ENCODE peak calls at places on chromosome 21, in seven cellular contexts. One of them, this sample, is unnamed.

GRCh38 chr21:37047079-37047478 is 25.8 kb downstream of the PIGP start:
- DNase-seq in fibroblast of lung: no peak
- DNase-seq in Calu3: peak; percentile 36
- DNase-seq in cardiac muscle cell: no peak
- DNase-seq in progenitor cell of endocrine pancreas: no peak
- DNase-seq in astrocyte of the spinal cord: no peak
- DNase-seq in IMR-90: no peak
- DNase-seq in this sample: no peak

GRCh38 chr21:40466893-40467483 is 380.0 kb downstream of the DSCAM start:
- DNase-seq in IMR-90: no peak
- DNase-seq in Calu3: no peak
- DNase-seq in astrocyte of the spinal cord: peak; percentile 39
- DNase-seq in fibroblast of lung: peak; percentile 13
- DNase-seq in progenitor cell of endocrine pancreas: no peak
- DNase-seq in cardiac muscle cell: no peak
- DNase-seq in this sample: no peak

GRCh38 chr21:41213081-41213480 is 45.1 kb downstream of the BACE2 start:
- DNase-seq in progenitor cell of endocrine pancreas: no peak
- DNase-seq in IMR-90: no peak
- DNase-seq in astrocyte of the spinal cord: no peak
- DNase-seq in Calu3: no peak
- DNase-seq in fibroblast of lung: no peak
- DNase-seq in cardiac muscle cell: no peak
- DNase-seq in this sample: no peak

GRCh38 chr21:32520885-32521735 is 64.2 kb downstream of the TCP10L start:
- DNase-seq in Calu3: peak; percentile 35
- DNase-seq in cardiac muscle cell: peak; percentile 98
- DNase-seq in progenitor cell of endocrine pancreas: no peak
- DNase-seq in fibroblast of lung: peak; percentile 96
- DNase-seq in IMR-90: peak; percentile 97
- DNase-seq in astrocyte of the spinal cord: peak; percentile 91
- DNase-seq in this sample: no peak

GRCh38 chr21:36747815-36748381 is 49.0 kb downstream of the SIM2 start:
- DNase-seq in fibroblast of lung: peak; percentile 35
- DNase-seq in Calu3: peak; percentile 75
- DNase-seq in cardiac muscle cell: peak; percentile 51
- DNase-seq in astrocyte of the spinal cord: no peak
- DNase-seq in progenitor cell of endocrine pancreas: peak; percentile 85
- DNase-seq in IMR-90: peak; percentile 34
- DNase-seq in this sample: no peak

GRCh38 chr21:14603202-14603601 is 57.1 kb upstream of the SAMSN1 start:
- DNase-seq in IMR-90: peak; percentile 13
- DNase-seq in cardiac muscle cell: peak; percentile 73
- DNase-seq in progenitor cell of endocrine pancreas: no peak
- DNase-seq in astrocyte of the spinal cord: peak; percentile 90
- DNase-seq in fibroblast of lung: peak; percentile 60
- DNase-seq in Calu3: no peak
- DNase-seq in this sample: no peak

GRCh38 chr21:32329331-32329730 is 30.7 kb downstream of the MRAP start:
- DNase-seq in astrocyte of the spinal cord: peak; percentile 46
- DNase-seq in progenitor cell of endocrine pancreas: no peak
- DNase-seq in IMR-90: peak; percentile 53
- DNase-seq in cardiac muscle cell: peak; percentile 18
- DNase-seq in fibroblast of lung: peak; percentile 92
- DNase-seq in Calu3: no peak
- DNase-seq in this sample: no peak

GRCh38 chr21:22791986-22792560 is 1793.9 kb downstream of the NCAM2 start:
- DNase-seq in fibroblast of lung: peak; percentile 24
- DNase-seq in cardiac muscle cell: peak; percentile 62
- DNase-seq in progenitor cell of endocrine pancreas: no peak
- DNase-seq in Calu3: peak; percentile 2
- DNase-seq in astrocyte of the spinal cord: peak; percentile 64
- DNase-seq in IMR-90: peak; percentile 38
- DNase-seq in this sample: no peak

GRCh38 chr21:41713495-41714281 is 53.2 kb downstream of the RIPK4 start:
- DNase-seq in progenitor cell of endocrine pancreas: no peak
- DNase-seq in cardiac muscle cell: no peak
- DNase-seq in IMR-90: no peak
- DNase-seq in fibroblast of lung: no peak
- DNase-seq in Calu3: no peak
- DNase-seq in astrocyte of the spinal cord: no peak
- DNase-seq in this sample: no peak

GRCh38 chr21:26732442-26733221 is 112.6 kb downstream of the ADAMTS1 start:
- DNase-seq in progenitor cell of endocrine pancreas: peak; percentile 34
- DNase-seq in cardiac muscle cell: peak; percentile 72
- DNase-seq in IMR-90: peak; percentile 57
- DNase-seq in fibroblast of lung: peak; percentile 40
- DNase-seq in Calu3: peak; percentile 44
- DNase-seq in astrocyte of the spinal cord: peak; percentile 55
- DNase-seq in this sample: no peak

GRCh38 chr21:41622831-41623548 is 115.0 kb upstream of the TMPRSS2 start:
- DNase-seq in fibroblast of lung: peak; percentile 61
- DNase-seq in IMR-90: peak; percentile 53
- DNase-seq in Calu3: no peak
- DNase-seq in astrocyte of the spinal cord: peak; percentile 32
- DNase-seq in cardiac muscle cell: no peak
- DNase-seq in progenitor cell of endocrine pancreas: no peak
- DNase-seq in this sample: no peak

GRCh38 chr21:36694041-36694515 is 4.8 kb upstream of the SIM2 start:
- DNase-seq in progenitor cell of endocrine pancreas: no peak
- DNase-seq in fibroblast of lung: peak; percentile 36
- DNase-seq in astrocyte of the spinal cord: no peak
- DNase-seq in IMR-90: peak; percentile 65
- DNase-seq in cardiac muscle cell: no peak
- DNase-seq in Calu3: no peak
- DNase-seq in this sample: no peak

GRCh38 chr21:46006547-46007497 is 25.3 kb downstream of the COL6A1 start:
- DNase-seq in progenitor cell of endocrine pancreas: no peak
- DNase-seq in fibroblast of lung: no peak
- DNase-seq in astrocyte of the spinal cord: no peak
- DNase-seq in IMR-90: no peak
- DNase-seq in Calu3: no peak
- DNase-seq in cardiac muscle cell: no peak
- DNase-seq in this sample: peak; percentile 90

GRCh38 chr21:34369741-34370140 is 5.6 kb upstream of the SMIM11 start:
- DNase-seq in Calu3: no peak
- DNase-seq in astrocyte of the spinal cord: no peak
- DNase-seq in fibroblast of lung: no peak
- DNase-seq in cardiac muscle cell: no peak
- DNase-seq in progenitor cell of endocrine pancreas: no peak
- DNase-seq in IMR-90: no peak
- DNase-seq in this sample: no peak

GRCh38 chr21:44416193-44416592 is 39.1 kb upstream of the LRRC3 start:
- DNase-seq in Calu3: no peak
- DNase-seq in astrocyte of the spinal cord: no peak
- DNase-seq in IMR-90: no peak
- DNase-seq in progenitor cell of endocrine pancreas: no peak
- DNase-seq in fibroblast of lung: no peak
- DNase-seq in cardiac muscle cell: no peak
- DNase-seq in this sample: peak; percentile 72

GRCh38 chr21:31714741-31715365 is 17.1 kb downstream of the SCAF4 start:
- DNase-seq in fibroblast of lung: no peak
- DNase-seq in IMR-90: no peak
- DNase-seq in progenitor cell of endocrine pancreas: no peak
- DNase-seq in cardiac muscle cell: no peak
- DNase-seq in astrocyte of the spinal cord: no peak
- DNase-seq in Calu3: no peak
- DNase-seq in this sample: no peak

GRCh38 chr21:34192646-34193285 is 119.4 kb downstream of the MRPS6 start:
- DNase-seq in astrocyte of the spinal cord: no peak
- DNase-seq in fibroblast of lung: no peak
- DNase-seq in cardiac muscle cell: no peak
- DNase-seq in Calu3: no peak
- DNase-seq in progenitor cell of endocrine pancreas: no peak
- DNase-seq in IMR-90: no peak
- DNase-seq in this sample: no peak

GRCh38 chr21:44390886-44391285 is 37.5 kb downstream of the TRPM2 start:
- DNase-seq in fibroblast of lung: no peak
- DNase-seq in cardiac muscle cell: no peak
- DNase-seq in IMR-90: no peak
- DNase-seq in Calu3: no peak
- DNase-seq in astrocyte of the spinal cord: no peak
- DNase-seq in progenitor cell of endocrine pancreas: no peak
- DNase-seq in this sample: peak; percentile 44

GRCh38 chr21:18522181-18522771 is 118.7 kb upstream of the TMPRSS15 start:
- DNase-seq in IMR-90: no peak
- DNase-seq in progenitor cell of endocrine pancreas: no peak
- DNase-seq in Calu3: no peak
- DNase-seq in astrocyte of the spinal cord: peak; percentile 54
- DNase-seq in fibroblast of lung: peak; percentile 17
- DNase-seq in cardiac muscle cell: no peak
- DNase-seq in this sample: no peak

GRCh38 chr21:17732306-17732705 is 86.8 kb downstream of the C21orf91 start:
- DNase-seq in Calu3: no peak
- DNase-seq in cardiac muscle cell: no peak
- DNase-seq in astrocyte of the spinal cord: peak; percentile 67
- DNase-seq in progenitor cell of endocrine pancreas: no peak
- DNase-seq in IMR-90: peak; percentile 5
- DNase-seq in fibroblast of lung: peak; percentile 30
- DNase-seq in this sample: no peak

GRCh38 chr21:45412491-45412890 is 7.5 kb downstream of the COL18A1 start:
- DNase-seq in fibroblast of lung: no peak
- DNase-seq in IMR-90: no peak
- DNase-seq in cardiac muscle cell: no peak
- DNase-seq in Calu3: no peak
- DNase-seq in astrocyte of the spinal cord: no peak
- DNase-seq in progenitor cell of endocrine pancreas: no peak
- DNase-seq in this sample: no peak

GRCh38 chr21:41780337-41781046 is 13.6 kb upstream of the RIPK4 start:
- DNase-seq in cardiac muscle cell: no peak
- DNase-seq in IMR-90: no peak
- DNase-seq in progenitor cell of endocrine pancreas: no peak
- DNase-seq in astrocyte of the spinal cord: no peak
- DNase-seq in Calu3: no peak
- DNase-seq in fibroblast of lung: no peak
- DNase-seq in this sample: no peak

GRCh38 chr21:28537371-28538079 is 455.2 kb downstream of the LTN1 start:
- DNase-seq in IMR-90: peak; percentile 100
- DNase-seq in astrocyte of the spinal cord: peak; percentile 94
- DNase-seq in cardiac muscle cell: no peak
- DNase-seq in fibroblast of lung: peak; percentile 98
- DNase-seq in progenitor cell of endocrine pancreas: no peak
- DNase-seq in Calu3: no peak
- DNase-seq in this sample: no peak

GRCh38 chr21:45224189-45224938 is 63.3 kb downstream of the POFUT2 start:
- DNase-seq in Calu3: no peak
- DNase-seq in progenitor cell of endocrine pancreas: no peak
- DNase-seq in IMR-90: peak; percentile 52
- DNase-seq in cardiac muscle cell: no peak
- DNase-seq in astrocyte of the spinal cord: no peak
- DNase-seq in fibroblast of lung: peak; percentile 17
- DNase-seq in this sample: peak; percentile 84

GRCh38 chr21:20445971-20446370 is 552.2 kb upstream of the NCAM2 start:
- DNase-seq in Calu3: no peak
- DNase-seq in fibroblast of lung: no peak
- DNase-seq in IMR-90: no peak
- DNase-seq in astrocyte of the spinal cord: no peak
- DNase-seq in cardiac muscle cell: no peak
- DNase-seq in progenitor cell of endocrine pancreas: no peak
- DNase-seq in this sample: no peak

GRCh38 chr21:20443558-20444155 is 554.6 kb upstream of the NCAM2 start:
- DNase-seq in Calu3: no peak
- DNase-seq in IMR-90: no peak
- DNase-seq in progenitor cell of endocrine pancreas: no peak
- DNase-seq in cardiac muscle cell: no peak
- DNase-seq in fibroblast of lung: no peak
- DNase-seq in astrocyte of the spinal cord: no peak
- DNase-seq in this sample: no peak
- TF ChIP-seq CTCF in Calu3: no peak
- TF ChIP-seq CTCF in IMR-90: no peak
- TF ChIP-seq CTCF in progenitor cell of endocrine pancreas: peak; percentile 86
- TF ChIP-seq CTCF in cardiac muscle cell: no peak
- TF ChIP-seq CTCF in fibroblast of lung: peak; percentile 15
- TF ChIP-seq CTCF in astrocyte of the spinal cord: peak; percentile 14
- TF ChIP-seq CTCF in this sample: peak; percentile 84

DNA sequence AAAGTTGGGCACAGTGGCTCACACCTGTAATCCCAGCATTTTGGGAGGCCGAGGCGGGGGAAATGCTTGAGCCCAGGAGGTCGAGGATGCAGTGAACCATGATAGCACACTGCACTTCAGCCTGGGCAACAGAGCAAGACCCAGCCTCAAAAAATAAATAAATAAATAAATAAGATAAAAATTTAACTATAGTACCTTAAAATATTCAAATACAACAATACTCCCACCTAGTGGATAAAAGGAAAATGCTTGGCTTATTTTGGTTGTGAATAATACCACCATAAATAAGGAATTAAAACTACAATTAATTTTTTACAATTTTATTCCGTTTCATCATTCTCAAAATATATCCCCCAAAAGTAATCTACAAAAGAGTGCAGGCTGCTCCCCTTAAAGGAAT is 8.1 kb downstream of the PSMG1 start:
- DNase-seq in Calu3: no peak
- DNase-seq in progenitor cell of endocrine pancreas: no peak
- DNase-seq in IMR-90: peak; percentile 40
- DNase-seq in cardiac muscle cell: peak; percentile 36
- DNase-seq in fibroblast of lung: no peak
- DNase-seq in astrocyte of the spinal cord: peak; percentile 45
- DNase-seq in this sample: no peak
- TF ChIP-seq CTCF in Calu3: peak; percentile 30
- TF ChIP-seq CTCF in progenitor cell of endocrine pancreas: peak; percentile 64
- TF ChIP-seq CTCF in IMR-90: peak; percentile 59
- TF ChIP-seq CTCF in cardiac muscle cell: peak; percentile 42
- TF ChIP-seq CTCF in fibroblast of lung: peak; percentile 47
- TF ChIP-seq CTCF in astrocyte of the spinal cord: peak; percentile 43
- TF ChIP-seq CTCF in this sample: peak; percentile 86

DNA sequence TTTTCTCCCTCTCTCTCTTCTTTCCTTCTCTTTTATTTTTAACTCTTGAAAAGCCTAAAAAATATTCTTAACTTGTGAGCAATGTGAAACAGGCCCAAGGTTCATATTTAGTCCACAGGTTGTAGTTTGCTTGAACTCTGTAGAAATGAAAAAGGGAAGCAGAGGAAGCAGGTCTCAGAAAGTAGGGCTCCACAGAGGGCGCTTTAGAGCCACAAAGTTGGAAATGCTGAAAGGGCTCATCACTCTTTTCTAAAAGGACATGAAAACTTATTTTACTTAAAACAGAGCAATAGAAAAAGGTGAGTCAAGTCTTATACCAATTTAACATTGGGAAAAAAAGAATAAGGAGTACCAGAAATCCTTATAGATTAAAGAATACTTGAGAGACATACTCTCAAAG is 247.0 kb downstream of the USP25 start:
- DNase-seq in astrocyte of the spinal cord: no peak
- DNase-seq in IMR-90: no peak
- DNase-seq in Calu3: peak; percentile 1
- DNase-seq in progenitor cell of endocrine pancreas: no peak
- DNase-seq in fibroblast of lung: no peak
- DNase-seq in cardiac muscle cell: no peak
- DNase-seq in this sample: no peak
- TF ChIP-seq CTCF in astrocyte of the spinal cord: peak; percentile 42
- TF ChIP-seq CTCF in IMR-90: peak; percentile 28
- TF ChIP-seq CTCF in Calu3: no peak
- TF ChIP-seq CTCF in progenitor cell of endocrine pancreas: peak; percentile 41
- TF ChIP-seq CTCF in fibroblast of lung: peak; percentile 49
- TF ChIP-seq CTCF in cardiac muscle cell: peak; percentile 52
- TF ChIP-seq CTCF in this sample: peak; percentile 50

DNA sequence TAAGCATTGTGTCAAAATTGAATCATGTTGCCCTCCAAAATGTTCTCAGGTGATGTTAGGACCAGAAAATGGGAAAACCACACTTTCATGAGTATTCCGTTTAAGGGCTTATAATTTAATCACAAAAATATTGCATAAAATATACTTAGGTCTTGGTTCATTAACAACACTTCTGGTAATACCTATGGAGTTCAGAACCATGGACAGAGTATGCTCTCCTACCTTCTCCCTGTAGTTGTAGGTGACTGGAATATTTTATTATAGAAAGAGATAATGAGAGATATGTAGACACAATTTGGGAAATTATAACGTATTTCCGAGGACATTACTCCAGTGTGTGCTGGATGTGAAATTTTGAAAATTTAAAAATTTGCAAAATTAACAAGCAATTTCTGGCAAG is 232.5 kb downstream of the NCAM2 start:
- DNase-seq in astrocyte of the spinal cord: peak; percentile 30
- DNase-seq in Calu3: no peak
- DNase-seq in progenitor cell of endocrine pancreas: no peak
- DNase-seq in cardiac muscle cell: peak; percentile 40
- DNase-seq in IMR-90: peak; percentile 24
- DNase-seq in fibroblast of lung: peak; percentile 25
- DNase-seq in this sample: no peak
- TF ChIP-seq CTCF in astrocyte of the spinal cord: no peak
- TF ChIP-seq CTCF in Calu3: no peak
- TF ChIP-seq CTCF in progenitor cell of endocrine pancreas: no peak
- TF ChIP-seq CTCF in cardiac muscle cell: no peak
- TF ChIP-seq CTCF in IMR-90: no peak
- TF ChIP-seq CTCF in fibroblast of lung: no peak
- TF ChIP-seq CTCF in this sample: no peak